ENCODE peak calls at places on chromosomes 7 and 10, in four cellular contexts. S, C, A and R are unnamed samples.

GRCh38 chr7:149569025-149569725 is 71.6 kb upstream of the ZNF746 start:
- DNase-seq in S (no peak), C (no peak), A (no peak), R (no peak)

GRCh38 chr7:99365318-99366141 is 9.0 kb upstream of the ARPC1B start:
- DNase-seq in S (peak), C (peak), A (peak), R (peak)

GRCh38 chr10:116961305-116962251 is 43.4 kb downstream of the SHTN1 start:
- DNase-seq in S (no peak), C (no peak), A (no peak), R (no peak)

GRCh38 chr7:148623586-148624282 is 33.2 kb downstream of the C7orf33 start:
- DNase-seq in S (no peak), C (no peak), A (no peak), R (no peak)

GRCh38 chr7:159036916-159037605 is 107.6 kb downstream of the VIPR2 start:
- DNase-seq in S (no peak), C (no peak), A (no peak), R (no peak)

GRCh38 chr7:24573554-24574338 is 494 bp downstream of the PALS2 start:
- DNase-seq in S (peak), C (peak), A (peak), R (peak)

GRCh38 chr7:24341677-24342076 is 57.7 kb downstream of the NPY start:
- DNase-seq in S (no peak), C (no peak), A (no peak), R (no peak)

GRCh38 chr10:98012654-98013053 is 17.8 kb downstream of the CRTAC1 start:
- DNase-seq in S (no peak), C (no peak), A (no peak), R (no peak)

GRCh38 chr7:22271311-22271710 is 85.6 kb downstream of the RAPGEF5 start:
- DNase-seq in S (no peak), C (no peak), A (no peak), R (no peak)

GRCh38 chr10:3853547-3853989 is 68.6 kb upstream of the KLF6 start:
- DNase-seq in S (peak), C (peak), A (peak), R (no peak)

GRCh38 chr7:5237286-5237685 is 45.5 kb upstream of the SLC29A4 start:
- DNase-seq in S (peak), C (peak), A (peak), R (no peak)

GRCh38 chr7:6164491-6164890 is 107.9 kb downstream of the CYTH3 start:
- DNase-seq in S (no peak), C (peak), A (no peak), R (no peak)

GRCh38 chr10:125707852-125708468 is 11.5 kb upstream of the EDRF1 start:
- DNase-seq in S (no peak), C (no peak), A (no peak), R (no peak)

GRCh38 chr7:29484280-29484679 is 79.4 kb upstream of the PRR15 start:
- DNase-seq in S (no peak), C (no peak), A (no peak), R (no peak)

GRCh38 chr7:29483219-29484104 is 80.2 kb upstream of the PRR15 start:
- DNase-seq in S (no peak), C (no peak), A (no peak), R (no peak)

GRCh38 chr7:29480456-29480855 is 83.2 kb upstream of the PRR15 start:
- DNase-seq in S (no peak), C (peak), A (peak), R (no peak)

GRCh38 chr7:29480934-29481625 is 82.6 kb upstream of the PRR15 start:
- DNase-seq in S (no peak), C (no peak), A (no peak), R (no peak)

GRCh38 chr7:29482056-29482455 is 81.6 kb upstream of the PRR15 start:
- DNase-seq in S (no peak), C (no peak), A (no peak), R (no peak)
- H3K4me3 ChIP-seq in S (no peak), C (no peak), A (no peak), R (peak)

GRCh38 chr7:17487343-17487742 is 188.9 kb downstream of the AHR start:
- DNase-seq in S (no peak), C (no peak), A (no peak), R (no peak)
- TF ChIP-seq POLR2A in S (no peak), C (no peak), A (no peak), R (no peak)

DNA sequence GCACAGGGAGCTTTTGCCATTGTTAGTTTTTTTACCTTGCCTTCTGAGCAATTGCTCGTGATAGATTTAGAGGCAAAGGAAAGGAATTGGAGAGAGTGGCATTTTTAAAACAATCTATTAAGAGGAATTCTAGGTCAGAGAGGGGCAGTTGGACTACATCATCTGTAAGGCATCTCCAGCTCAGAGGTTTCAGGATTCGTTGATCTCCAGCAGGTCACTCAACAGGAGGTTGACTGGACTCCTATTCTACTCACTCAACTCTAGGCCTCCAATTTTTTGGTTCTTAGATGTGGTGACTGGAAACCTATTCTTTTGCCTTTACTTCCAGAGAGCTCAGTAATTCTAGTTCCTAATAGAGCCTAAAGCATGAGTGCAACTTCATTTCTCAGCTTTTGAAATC is 42.8 kb downstream of the TBXAS1 start:
- DNase-seq in S (no peak), C (no peak), A (no peak), R (no peak)
- H3K4me3 ChIP-seq in S (no peak), C (no peak), A (no peak), R (no peak)

GRCh38 chr10:35643151-35643975 is 1.3 kb upstream of the FZD8 start:
- DNase-seq in S (peak), C (peak), A (peak), R (peak)

GRCh38 chr10:35641430-35642015 is 573 bp downstream of the FZD8 start:
- DNase-seq in S (no peak), C (no peak), A (no peak), R (peak)

GRCh38 chr10:35642793-35643114 is 658 bp upstream of the FZD8 start:
- DNase-seq in S (no peak), C (no peak), A (no peak), R (no peak)

GRCh38 chr10:35640951-35641429 is 1.1 kb downstream of the FZD8 start:
- DNase-seq in S (peak), C (peak), A (peak), R (peak)

GRCh38 chr10:35642023-35642792 is at the start of gene FZD8:
- DNase-seq in S (peak), C (peak), A (peak), R (peak)
- TF ChIP-seq POLR2A in S (peak), C (peak), A (peak), R (peak)

DNA sequence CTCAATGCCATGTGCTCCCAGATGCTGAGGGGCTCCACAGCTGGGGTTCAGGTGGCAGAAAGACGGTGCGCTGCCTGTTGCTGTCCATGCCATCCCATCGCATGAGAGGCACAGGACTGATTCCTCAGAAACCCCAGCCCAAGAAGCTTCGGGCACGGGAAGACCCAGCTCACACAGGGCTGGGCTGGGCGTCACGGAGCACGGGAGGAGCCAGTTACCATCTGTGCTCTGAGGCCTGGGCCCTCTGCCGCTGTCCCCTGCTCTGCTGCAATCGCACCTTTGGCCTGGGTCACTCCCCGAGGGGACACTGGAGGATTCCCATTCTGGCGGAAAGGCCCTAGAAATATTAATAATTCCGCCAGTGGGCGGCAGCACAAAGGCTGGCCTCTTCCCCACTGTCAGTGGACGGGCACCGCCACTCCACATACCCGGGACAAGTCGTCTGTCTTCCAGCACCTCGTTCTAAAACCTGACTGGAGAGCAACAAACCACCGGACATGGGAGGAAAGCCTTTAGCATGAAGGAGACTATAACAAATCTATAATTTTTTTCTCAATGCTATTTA is 92.1 kb downstream of the PIP4K2A start:
- DNase-seq in S (peak), C (no peak), A (no peak), R (no peak)
- H3K4me3 ChIP-seq in S (no peak), C (no peak), A (no peak), R (no peak)

GRCh38 chr7:100476903-100477870 is 1.8 kb downstream of the TSC22D4 start:
- DNase-seq in S (no peak), C (no peak), A (no peak), R (no peak)

GRCh38 chr7:100476108-100476780 is 2.8 kb downstream of the TSC22D4 start:
- DNase-seq in S (no peak), C (no peak), A (no peak), R (no peak)

GRCh38 chr7:100477871-100478248 is 1.2 kb downstream of the TSC22D4 start:
- DNase-seq in S (no peak), C (no peak), A (no peak), R (no peak)

GRCh38 chr7:100481466-100481865 is 2.3 kb upstream of the NYAP1 start:
- DNase-seq in S (no peak), C (no peak), A (no peak), R (no peak)

DNA sequence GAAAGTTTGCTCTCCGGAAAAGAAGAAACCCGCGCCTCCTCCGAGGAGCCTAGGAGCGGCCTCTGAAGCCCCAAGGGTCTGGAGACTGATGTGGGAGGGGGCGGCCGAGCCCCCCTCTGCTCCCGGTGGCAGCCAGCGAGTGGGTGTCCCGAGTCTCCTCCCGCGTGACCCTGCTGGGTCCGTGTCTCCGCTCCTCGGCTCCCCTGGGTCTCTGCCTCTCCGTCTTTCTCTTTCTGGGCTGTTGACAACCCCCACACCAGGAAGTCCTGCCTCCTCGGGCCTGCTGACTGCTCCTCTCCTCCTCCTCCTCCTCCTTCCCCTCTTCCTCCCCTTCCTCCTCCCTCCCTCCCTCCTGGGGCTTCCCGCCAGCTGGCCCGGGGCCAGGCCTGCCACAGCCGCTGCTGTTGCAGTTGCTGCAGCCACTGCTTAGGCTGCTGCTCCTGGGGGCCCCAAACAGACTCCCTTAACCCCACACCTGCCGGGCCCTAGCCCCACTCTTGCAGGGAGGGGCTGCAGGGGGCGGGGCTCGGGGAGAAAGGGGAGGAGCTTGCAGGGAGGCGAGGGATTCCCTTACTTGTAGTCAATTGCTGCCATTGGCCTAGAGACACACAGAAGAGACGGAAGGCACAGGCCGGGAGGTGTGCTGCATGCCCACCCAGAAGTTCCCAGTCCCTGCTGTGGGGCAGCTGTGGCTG is at the start of gene TSC22D4:
- DNase-seq in S (peak), C (peak), A (peak), R (peak)
- TF ChIP-seq POLR2A in S (peak), C (peak), A (peak), R (peak)

DNA sequence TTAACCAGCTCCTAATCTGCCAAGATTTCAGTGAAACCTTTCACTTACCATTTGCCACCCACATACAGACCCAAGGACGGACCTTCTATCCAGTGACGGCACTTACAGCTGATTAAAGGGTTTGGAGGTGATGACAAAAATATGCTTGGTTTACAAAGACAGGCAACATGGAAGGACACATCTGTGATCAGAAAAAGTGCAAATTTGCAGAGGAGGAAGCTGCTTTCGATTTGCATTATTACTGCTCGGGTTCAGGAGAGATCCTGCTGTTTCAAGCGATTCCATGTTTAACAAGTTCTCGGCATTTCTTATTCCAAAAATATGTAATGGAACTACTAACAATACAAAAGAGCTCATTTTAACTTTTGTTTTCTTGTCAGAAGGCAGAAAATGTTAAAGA is 109.0 kb downstream of the JAZF1 start:
- DNase-seq in S (no peak), C (no peak), A (no peak), R (no peak)
- H3K4me3 ChIP-seq in S (no peak), C (no peak), A (no peak), R (no peak)

GRCh38 chr10:74151057-74151878 is at the start of gene ADK:
- DNase-seq in S (peak), C (peak), A (peak), R (peak)
- TF ChIP-seq POLR2A in S (peak), C (peak), A (peak), R (peak)

GRCh38 chr7:19705663-19706062 is 3.2 kb downstream of the POLR1F start:
- DNase-seq in S (no peak), C (no peak), A (no peak), R (no peak)

GRCh38 chr7:19708397-19709248 is at the start of gene POLR1F:
- DNase-seq in S (peak), C (peak), A (peak), R (peak)

GRCh38 chr7:19709249-19709578 is 377 bp upstream of the POLR1F start:
- DNase-seq in S (no peak), C (no peak), A (no peak), R (no peak)

GRCh38 chr7:19701471-19701870 is 7.4 kb downstream of the POLR1F start:
- DNase-seq in S (no peak), C (no peak), A (peak), R (no peak)

DNA sequence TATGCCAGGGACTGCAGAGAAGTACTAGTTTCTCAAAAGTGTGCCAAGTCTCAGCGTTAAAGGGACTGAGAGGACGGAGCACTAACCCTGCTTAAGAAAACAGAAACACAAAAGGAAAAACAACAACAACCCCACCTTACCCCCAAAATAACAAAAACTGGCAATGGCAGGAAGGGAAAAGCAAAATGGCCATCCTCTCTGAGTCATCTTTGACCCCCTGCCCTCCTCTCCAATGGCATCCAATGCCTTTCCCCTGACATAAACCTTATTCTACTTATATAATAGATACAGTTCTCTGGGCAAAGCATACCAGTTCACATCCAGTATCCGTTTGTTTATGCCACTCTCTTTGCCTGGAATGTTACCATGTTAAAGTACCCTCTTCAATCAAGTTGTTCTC is 1.6 kb downstream of the POLR1F start:
- DNase-seq in S (no peak), C (no peak), A (no peak), R (no peak)
- H3K4me3 ChIP-seq in S (no peak), C (no peak), A (no peak), R (no peak)

GRCh38 chr10:56604624-56605023 is 243.6 kb upstream of the ZWINT start:
- DNase-seq in S (no peak), C (no peak), A (no peak), R (no peak)
- TF ChIP-seq POLR2A in S (no peak), C (no peak), A (no peak), R (no peak)